ENCODE peak calls at places on chromosomes 1 and 21, in eight cellular contexts. E is ELF-1; T is activated naive CD4-positive, alpha-beta T cell treated with anti-CD3 and anti-CD28 coated beads for 36 hours; C is GF-D8; S is AG09319; J is lung microvascular endothelial cell; V is RWPE1; X is CD8-positive, alpha-beta memory T cell. H is an unnamed sample.

GRCh38 chr1:31795096-31795675 is 20.6 kb downstream of the SPOCD1 start:
- DNase-seq in E (no peak), T (no peak), C (no peak), S (no peak), J (no peak), V (no peak), X (no peak), H (no peak)

GRCh38 chr1:224591326-224591725 is 24.8 kb upstream of the CNIH3 start:
- DNase-seq in E (no peak), T (no peak), C (no peak), S (no peak), J (no peak), V (no peak), X (no peak), H (no peak)

GRCh38 chr1:154493276-154493675 is 8.7 kb upstream of the TDRD10 start:
- DNase-seq in E (peak), T (peak), C (peak), S (no peak), J (peak), V (no peak), X (no peak), H (no peak)

GRCh38 chr1:240946926-240947325 is 335.0 kb upstream of the GREM2 start:
- DNase-seq in E (no peak), T (peak), C (no peak), S (peak), J (peak), V (peak), X (no peak), H (no peak)

GRCh38 chr21:24197956-24198355 is 1409.3 kb downstream of the MRPL39 start:
- DNase-seq in E (no peak), T (no peak), C (no peak), S (no peak), J (no peak), V (no peak), X (no peak), H (no peak)

GRCh38 chr1:15153184-15153841 is at the start of gene TMEM51:
- DNase-seq in E (peak), T (no peak), C (no peak), S (no peak), J (peak), V (peak), X (no peak), H (no peak)

GRCh38 chr1:53666566-53666965 is 72.4 kb downstream of the GLIS1 start:
- DNase-seq in E (no peak), T (no peak), C (no peak), S (no peak), J (no peak), V (no peak), X (no peak), H (no peak)

GRCh38 chr1:93603106-93603505 is 78.5 kb downstream of the BCAR3 start:
- DNase-seq in E (no peak), T (no peak), C (no peak), S (no peak), J (no peak), V (no peak), X (no peak), H (no peak)

GRCh38 chr1:232421143-232421796 is 208.7 kb downstream of the SIPA1L2 start:
- DNase-seq in E (no peak), T (no peak), C (no peak), S (no peak), J (no peak), V (no peak), X (no peak), H (no peak)

GRCh38 chr1:9128520-9129371 is at the start of gene GPR157:
- DNase-seq in E (peak), T (peak), C (peak), S (no peak), J (peak), V (peak), X (peak), H (peak)

GRCh38 chr1:158145173-158145719 is 35.4 kb upstream of the CD1D start:
- DNase-seq in E (no peak), T (no peak), C (no peak), S (peak), J (peak), V (peak), X (no peak), H (no peak)

GRCh38 chr21:45864436-45864835 is 117.1 kb upstream of the COL6A1 start:
- DNase-seq in E (no peak), T (no peak), C (no peak), S (no peak), J (peak), V (no peak), X (no peak), H (no peak)

GRCh38 chr1:5455056-5455455 is 537.2 kb downstream of the NPHP4 start:
- DNase-seq in E (peak), T (no peak), C (no peak), S (no peak), J (no peak), V (no peak), X (no peak), H (no peak)

GRCh38 chr1:33349778-33350610 is 29.1 kb upstream of the A3GALT2 start:
- DNase-seq in E (peak), T (peak), C (peak), S (no peak), J (peak), V (peak), X (peak), H (peak)

GRCh38 chr1:86739901-86740507 is 35.6 kb downstream of the SH3GLB1 start:
- DNase-seq in E (no peak), T (no peak), C (no peak), S (no peak), J (peak), V (no peak), X (no peak), H (no peak)

GRCh38 chr1:70436617-70437236 is 25.7 kb downstream of the CTH start:
- DNase-seq in E (no peak), T (no peak), C (no peak), S (peak), J (peak), V (no peak), X (no peak), H (no peak)

GRCh38 chr1:161140755-161141400 is 8.4 kb upstream of the DEDD start:
- DNase-seq in E (no peak), T (no peak), C (no peak), S (no peak), J (no peak), V (no peak), X (no peak), H (no peak)

GRCh38 chr1:205375816-205376545 is 19.3 kb upstream of the KLHDC8A start:
- DNase-seq in E (peak), T (no peak), C (no peak), S (no peak), J (peak), V (peak), X (no peak), H (no peak)

GRCh38 chr21:36254106-36254941 is 65.7 kb upstream of the MORC3 start:
- DNase-seq in E (peak), T (no peak), C (peak), S (no peak), J (no peak), V (no peak), X (no peak), H (no peak)

GRCh38 chr1:96482615-96483014 is 239.0 kb upstream of the PTBP2 start:
- DNase-seq in E (no peak), T (no peak), C (no peak), S (no peak), J (no peak), V (no peak), X (no peak), H (no peak)

GRCh38 chr1:228530951-228531731 is 44.0 kb downstream of the RNF187 start:
- DNase-seq in E (no peak), T (no peak), C (no peak), S (no peak), J (no peak), V (no peak), X (no peak), H (no peak)

GRCh38 chr1:225577243-225577642 is 75.7 kb downstream of the ENAH start:
- DNase-seq in E (no peak), T (no peak), C (no peak), S (no peak), J (no peak), V (no peak), X (no peak), H (no peak)

GRCh38 chr1:23167353-23168078 is 1.1 kb downstream of the LUZP1 start:
- DNase-seq in E (peak), T (peak), C (no peak), S (no peak), J (peak), V (peak), X (peak), H (peak)

GRCh38 chr1:63590161-63590560 is 3.0 kb upstream of the PGM1 start:
- DNase-seq in E (no peak), T (no peak), C (no peak), S (no peak), J (no peak), V (no peak), X (no peak), H (no peak)

GRCh38 chr1:75861831-75862230 is 65.1 kb downstream of the MSH4 start:
- DNase-seq in E (peak), T (no peak), C (no peak), S (no peak), J (no peak), V (no peak), X (no peak), H (no peak)

GRCh38 chr1:183126528-183126927 is 59.5 kb upstream of the LAMC2 start:
- DNase-seq in E (no peak), T (no peak), C (no peak), S (peak), J (no peak), V (no peak), X (no peak), H (no peak)

GRCh38 chr1:206941766-206942418 is 4.4 kb downstream of the PIGR start:
- DNase-seq in E (peak), T (no peak), C (no peak), S (no peak), J (no peak), V (no peak), X (no peak), H (no peak)

GRCh38 chr1:230708631-230709580 is 5.0 kb downstream of the AGT start:
- DNase-seq in E (peak), T (no peak), C (no peak), S (no peak), J (no peak), V (peak), X (no peak), H (no peak)

GRCh38 chr1:3529099-3529729 is 74.7 kb downstream of the ARHGEF16 start:
- DNase-seq in E (no peak), T (no peak), C (no peak), S (no peak), J (no peak), V (no peak), X (no peak), H (no peak)

GRCh38 chr1:15958788-15959187 is 17.1 kb downstream of the ZBTB17 start:
- DNase-seq in E (no peak), T (no peak), C (no peak), S (no peak), J (peak), V (no peak), X (no peak), H (no peak)

GRCh38 chr1:12153181-12153785 is 13.5 kb upstream of the TNFRSF1B start:
- DNase-seq in E (no peak), T (peak), C (peak), S (peak), J (peak), V (no peak), X (peak), H (peak)

GRCh38 chr21:31730687-31731111 is 1.2 kb downstream of the SCAF4 start:
- DNase-seq in E (peak), T (peak), C (no peak), S (no peak), J (no peak), V (peak), X (no peak), H (no peak)

GRCh38 chr1:54120698-54121481 is 31.9 kb downstream of the CDCP2 start:
- DNase-seq in E (no peak), T (no peak), C (no peak), S (no peak), J (no peak), V (no peak), X (no peak), H (no peak)

GRCh38 chr1:209809601-209810000 is 3.7 kb upstream of the IRF6 start:
- DNase-seq in E (no peak), T (no peak), C (no peak), S (no peak), J (no peak), V (peak), X (no peak), H (no peak)

GRCh38 chr1:4554291-4554865 is 100.0 kb upstream of the AJAP1 start:
- DNase-seq in E (no peak), T (no peak), C (no peak), S (no peak), J (no peak), V (no peak), X (no peak), H (no peak)

GRCh38 chr1:53187371-53187770 is 9.3 kb upstream of the CPT2 start:
- DNase-seq in E (no peak), T (no peak), C (no peak), S (no peak), J (no peak), V (no peak), X (no peak), H (no peak)

GRCh38 chr1:86069757-86070145 is 86.8 kb downstream of the COL24A1 start:
- DNase-seq in E (no peak), T (no peak), C (no peak), S (no peak), J (no peak), V (no peak), X (no peak), H (no peak)

GRCh38 chr1:177181631-177182291 is 11.0 kb downstream of the BRINP2 start:
- DNase-seq in E (peak), T (peak), C (no peak), S (peak), J (peak), V (peak), X (no peak), H (peak)

H was measured in KG1.